ENCODE peak calls at places on chromosome 9, in six cellular contexts. B is ascending aorta, J is HCT116, Q is neural progenitor cell, S is fibroblast of lung, O is ovary. U is an unnamed sample.

GRCh38 chr9:3977388-3977787 is 322.5 kb downstream of the GLIS3 start:
- DNase-seq in B (no peak), S (no peak), J (no peak), O (no peak), Q (no peak), U (no peak)

GRCh38 chr9:134068742-134069535 is 1.1 kb upstream of the BRD3 start:
- DNase-seq in S (no peak), B (peak), O (no peak), J (no peak), Q (no peak), U (no peak)

GRCh38 chr9:86767373-86767772 is 179.9 kb downstream of the GAS1 start:
- DNase-seq in O (no peak), B (no peak), J (no peak), Q (no peak), S (no peak), U (no peak)

GRCh38 chr9:114155263-114155966 is at the start of gene COL27A1:
- DNase-seq in O (peak), S (peak), Q (peak), J (peak), B (peak), U (peak)

GRCh38 chr9:86287013-86287412 is 4.7 kb upstream of the ISCA1 start:
- DNase-seq in O (peak), J (no peak), B (no peak), Q (peak), S (peak), U (peak)

GRCh38 chr9:136720251-136720886 is 8.0 kb downstream of the DIPK1B start:
- DNase-seq in J (no peak), B (no peak), Q (peak), S (no peak), O (peak), U (no peak)

GRCh38 chr9:127557466-127557869 is 54.6 kb upstream of the STXBP1 start:
- DNase-seq in J (no peak), B (no peak), Q (peak), S (peak), O (no peak), U (peak)

GRCh38 chr9:14366071-14366470 is 52.1 kb upstream of the NFIB start:
- DNase-seq in Q (no peak), B (peak), S (peak), J (no peak), O (peak), U (peak)

GRCh38 chr9:5552301-5552700 is 42.0 kb downstream of the PDCD1LG2 start:
- DNase-seq in J (no peak), O (no peak), S (no peak), B (no peak), Q (no peak), U (peak)

GRCh38 chr9:80797841-80798688 is 891.3 kb downstream of the TLE1 start:
- DNase-seq in B (no peak), S (peak), Q (peak), J (no peak), O (peak), U (no peak)

GRCh38 chr9:17509151-17509550 is 69.7 kb upstream of the SH3GL2 start:
- DNase-seq in Q (no peak), S (no peak), O (no peak), B (no peak), J (no peak), U (no peak)

GRCh38 chr9:115524467-115525059 is 406.6 kb upstream of the TNC start:
- DNase-seq in O (no peak), B (peak), Q (peak), S (peak), J (peak), U (peak)

GRCh38 chr9:121609845-121610637 is 41.4 kb upstream of the DAB2IP start:
- DNase-seq in S (peak), O (peak), J (peak), B (peak), Q (no peak), U (peak)

GRCh38 chr9:12705738-12706391 is 12.7 kb downstream of the TYRP1 start:
- DNase-seq in S (no peak), O (no peak), Q (no peak), B (no peak), J (no peak), U (no peak)

GRCh38 chr9:130214921-130215320 is 42.7 kb downstream of the NCS1 start:
- DNase-seq in Q (no peak), J (no peak), B (no peak), S (no peak), O (no peak), U (no peak)

GRCh38 chr9:96008502-96009222 is 133.2 kb downstream of the ERCC6L2 start:
- DNase-seq in S (peak), B (no peak), O (no peak), J (no peak), Q (no peak), U (no peak)

GRCh38 chr9:71685394-71685793 is 82.9 kb downstream of the CEMIP2 start:
- DNase-seq in O (no peak), S (no peak), B (no peak), Q (no peak), J (no peak), U (no peak)

GRCh38 chr9:123997665-123998277 is 13.8 kb upstream of the LHX2 start:
- DNase-seq in S (no peak), J (no peak), O (no peak), B (no peak), Q (peak), U (peak)

GRCh38 chr9:95857122-95857521 is 18.4 kb upstream of the ERCC6L2 start:
- DNase-seq in Q (peak), S (peak), O (no peak), B (no peak), J (no peak), U (peak)

GRCh38 chr9:35996358-35996970 is 38.5 kb upstream of the OR2S2 start:
- DNase-seq in B (no peak), Q (no peak), S (no peak), O (no peak), J (no peak), U (peak)

GRCh38 chr9:72936679-72937078 is 16.2 kb downstream of the ALDH1A1 start:
- DNase-seq in O (no peak), B (no peak), S (no peak), J (no peak), Q (no peak), U (no peak)

GRCh38 chr9:94612071-94612470 is 18.4 kb upstream of the FBP2 start:
- DNase-seq in O (no peak), B (no peak), S (no peak), J (no peak), Q (no peak), U (no peak)

GRCh38 chr9:32431940-32432555 is 47.6 kb downstream of the ACO1 start:
- DNase-seq in B (peak), S (peak), J (peak), O (peak), Q (peak), U (peak)

GRCh38 chr9:5920860-5921328 is 30.2 kb downstream of the MLANA start:
- DNase-seq in J (no peak), O (no peak), B (no peak), Q (no peak), S (no peak), U (no peak)

GRCh38 chr9:71758277-71758676 is 10.0 kb downstream of the CEMIP2 start:
- DNase-seq in B (no peak), Q (no peak), S (no peak), O (no peak), J (no peak), U (no peak)

GRCh38 chr9:81874228-81874627 is 54.0 kb upstream of the SPATA31D4 start:
- DNase-seq in O (no peak), S (no peak), Q (no peak), J (no peak), B (no peak), U (peak)

GRCh38 chr9:133406480-133407307 is 11.1 kb downstream of the REXO4 start:
- DNase-seq in O (peak), B (peak), Q (peak), S (peak), J (peak), U (peak)

GRCh38 chr9:14813336-14814020 is 90.9 kb upstream of the CER1 start:
- DNase-seq in B (no peak), Q (no peak), O (no peak), J (no peak), S (peak), U (peak)

GRCh38 chr9:116152941-116153764 is 438 bp upstream of the PAPPA start:
- DNase-seq in S (peak), Q (peak), J (no peak), O (peak), B (no peak), U (peak)

GRCh38 chr9:87704342-87704741 is 21.6 kb upstream of the CTSL start:
- DNase-seq in O (no peak), Q (no peak), S (no peak), J (no peak), B (no peak), U (no peak)

GRCh38 chr9:114250235-114250568 is 72.7 kb upstream of the ORM1 start:
- DNase-seq in J (no peak), Q (no peak), S (peak), O (peak), B (peak), U (peak)

GRCh38 chr9:104872959-104873850 is 54.8 kb downstream of the ABCA1 start:
- DNase-seq in Q (no peak), B (peak), S (peak), J (no peak), O (peak), U (peak)

GRCh38 chr9:78213696-78214095 is 22.2 kb upstream of the CEP78 start:
- DNase-seq in S (peak), J (no peak), B (no peak), O (no peak), Q (peak), U (peak)

GRCh38 chr9:128669786-128670185 is 13.1 kb upstream of the DYNC2I2 start:
- DNase-seq in S (no peak), Q (no peak), O (no peak), J (no peak), B (no peak), U (no peak)

GRCh38 chr9:40927260-40927631 is 201.2 kb downstream of the FOXD4L6 start:
- DNase-seq in O (no peak), Q (no peak), S (no peak), J (no peak), B (no peak), U (no peak)

GRCh38 chr9:40927851-40928802 is 200.4 kb downstream of the FOXD4L6 start:
- DNase-seq in O (no peak), Q (no peak), J (no peak), B (no peak), S (no peak), U (no peak)

GRCh38 chr9:40928803-40929487 is 199.5 kb downstream of the FOXD4L6 start:
- DNase-seq in B (no peak), S (no peak), J (no peak), Q (no peak), O (no peak), U (no peak)

GRCh38 chr9:40926404-40927259 is 201.8 kb downstream of the FOXD4L6 start:
- DNase-seq in B (no peak), O (no peak), Q (no peak), S (no peak), J (no peak), U (no peak)

GRCh38 chr9:40925149-40925548 is 203.3 kb downstream of the FOXD4L6 start:
- DNase-seq in J (no peak), Q (no peak), B (no peak), S (no peak), O (no peak), U (no peak)
- H3K4me3 ChIP-seq in J (no peak), Q (no peak), B (no peak), S (no peak), O (no peak), U (no peak)

GRCh38 chr9:77177143-77177893 is at the start of gene VPS13A:
- DNase-seq in S (peak), J (peak), Q (peak), B (peak), O (peak), U (peak)
- TF ChIP-seq CTCF in S (peak), J (peak), Q (peak), B (peak), O (no peak), U (no peak)

DNA sequence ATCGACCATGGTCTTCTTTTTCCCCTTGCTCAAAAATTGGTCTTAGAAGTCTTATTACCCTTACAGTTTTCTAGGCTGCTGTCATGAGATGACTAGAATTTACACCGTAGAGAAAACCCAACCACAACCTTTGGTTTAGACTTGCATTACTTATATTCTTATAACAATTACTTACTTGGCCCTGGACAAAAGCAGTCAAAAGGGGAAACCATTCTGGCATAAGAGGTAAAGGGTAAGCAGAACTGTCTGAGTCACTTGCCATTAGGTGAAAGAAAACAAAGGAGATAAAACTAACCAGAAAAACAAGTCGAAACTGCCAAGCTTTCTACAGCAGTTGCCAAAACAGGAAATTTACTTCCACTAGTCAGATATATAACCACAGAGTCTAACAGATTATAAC is 17.9 kb downstream of the TMEM245 start:
- DNase-seq in O (no peak), S (peak), J (peak), B (no peak), Q (no peak), U (peak)
- H3K4me3 ChIP-seq in O (no peak), S (no peak), J (no peak), B (no peak), Q (no peak), U (no peak)

GRCh38 chr9:2620876-2621677 is 510 bp upstream of the VLDLR start:
- DNase-seq in J (no peak), O (peak), S (peak), Q (peak), B (peak), U (peak)
- TF ChIP-seq CTCF in J (no peak), O (no peak), S (peak), Q (no peak), B (peak), U (peak)

DNA sequence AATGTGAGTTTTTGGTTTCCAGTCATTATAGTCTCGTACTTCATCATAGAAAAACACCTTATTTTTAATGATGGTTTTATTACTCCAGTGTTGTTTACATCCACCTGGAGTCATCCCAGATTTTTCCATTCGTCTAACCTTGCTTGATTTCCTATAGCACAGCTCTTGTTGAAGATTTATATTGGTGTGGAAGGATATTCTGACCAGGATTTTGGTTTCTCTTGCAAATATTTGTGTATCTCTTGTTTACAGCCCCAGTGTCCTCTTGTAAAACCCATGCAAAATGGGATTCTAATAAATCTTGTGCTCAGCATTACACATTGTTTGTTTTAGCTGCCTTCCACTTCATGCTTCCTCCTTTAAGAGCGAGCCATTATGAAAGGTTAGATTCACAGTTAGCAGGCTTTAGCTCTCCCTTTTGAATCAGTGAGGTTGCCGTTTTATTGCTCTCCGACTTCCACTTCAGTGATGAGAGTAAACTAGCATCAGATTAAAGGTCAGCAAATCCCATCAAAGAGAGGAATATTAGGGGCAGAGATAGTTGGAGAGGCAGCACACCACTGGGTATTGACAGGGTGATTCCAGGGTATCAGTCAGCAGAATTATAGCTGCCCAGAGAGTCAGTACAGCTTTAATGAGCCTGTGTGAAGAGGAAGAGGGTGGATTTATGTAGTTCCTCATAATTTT is 157.1 kb downstream of the PBX3 start:
- DNase-seq in J (no peak), B (no peak), Q (no peak), S (peak), O (no peak), U (no peak)
- H3K4me3 ChIP-seq in J (no peak), B (no peak), Q (no peak), S (no peak), O (no peak), U (no peak)